ENCODE peak calls at places on chromosomes 11 and 22, in ten cellular contexts. L is activated T-cell treated with anti-CD3 and anti-CD28 coated beads for 24 hours; E is GM04503; V is fibroblast of lung; C is activated naive CD4-positive, alpha-beta T cell treated with Interleukin-2 at 50 U/mL for 16 hours; P is dorsolateral prefrontal cortex; T is brain microvascular endothelial cell; H is AG09319; Y is stimulated activated CD4-positive, alpha-beta T cell treated with anti-CD3 and anti-CD28 coated beads, Interleukin-1b, Interleukin-23, amount 100 ng/mL, for 24 hours; B is NCI-H1694. I is an unnamed sample.

GRCh38 chr11:75896843-75897419 is 81.9 kb downstream of the UVRAG start:
- DNase-seq in L (no peak), E (peak), V (peak), C (no peak), P (no peak), T (no peak), H (peak), Y (no peak), B (peak), I (peak)

GRCh38 chr11:18393581-18394299 is 623 bp upstream of the LDHA start:
- DNase-seq in L (no peak), E (no peak), V (no peak), C (peak), P (no peak), T (no peak), H (no peak), Y (peak), B (no peak), I (no peak)

GRCh38 chr11:79637219-79637618 is 196.4 kb upstream of the TENM4 start:
- DNase-seq in L (no peak), E (no peak), V (no peak), C (no peak), P (no peak), T (no peak), H (no peak), Y (no peak), B (no peak), I (no peak)

GRCh38 chr11:117181586-117182550 is 3.3 kb downstream of the SIDT2 start:
- DNase-seq in L (no peak), E (no peak), V (no peak), C (no peak), P (peak), T (no peak), H (no peak), Y (no peak), B (no peak), I (no peak)

GRCh38 chr11:45322111-45322705 is 36.1 kb upstream of the SYT13 start:
- DNase-seq in L (no peak), E (no peak), V (no peak), C (no peak), P (no peak), T (no peak), H (no peak), Y (no peak), B (no peak), I (no peak)

GRCh38 chr11:61793084-61793828 is 545 bp downstream of the FEN1 start:
- DNase-seq in L (no peak), E (no peak), V (no peak), C (no peak), P (no peak), T (no peak), H (no peak), Y (no peak), B (no peak), I (no peak)

GRCh38 chr22:31080848-31081649 is at the start of gene SMTN:
- DNase-seq in L (peak), E (no peak), V (peak), C (peak), P (peak), T (peak), H (peak), Y (peak), B (peak), I (peak)

GRCh38 chr11:22341582-22341919 is 3.4 kb downstream of the SLC17A6 start:
- DNase-seq in L (no peak), E (no peak), V (no peak), C (no peak), P (no peak), T (no peak), H (no peak), Y (no peak), B (no peak), I (no peak)

GRCh38 chr11:113274708-113275582 is 39.4 kb upstream of the TTC12 start:
- DNase-seq in L (no peak), E (no peak), V (no peak), C (no peak), P (no peak), T (no peak), H (no peak), Y (no peak), B (no peak), I (peak)

GRCh38 chr11:120013325-120014250 is 124.3 kb downstream of the TRIM29 start:
- DNase-seq in L (no peak), E (no peak), V (peak), C (no peak), P (peak), T (no peak), H (no peak), Y (no peak), B (peak), I (peak)

GRCh38 chr11:125275905-125276634 is 111.5 kb downstream of the PKNOX2 start:
- DNase-seq in L (no peak), E (peak), V (peak), C (no peak), P (no peak), T (no peak), H (no peak), Y (no peak), B (no peak), I (peak)

GRCh38 chr11:33133761-33134160 is 27.5 kb downstream of the CSTF3 start:
- DNase-seq in L (no peak), E (no peak), V (no peak), C (no peak), P (no peak), T (no peak), H (no peak), Y (no peak), B (no peak), I (no peak)

GRCh38 chr22:19723990-19724827 is 870 bp downstream of the GP1BB start:
- DNase-seq in L (peak), E (no peak), V (no peak), C (peak), P (no peak), T (no peak), H (no peak), Y (peak), B (no peak), I (peak)

GRCh38 chr11:1008001-1008400 is 28.5 kb downstream of the MUC6 start:
- DNase-seq in L (no peak), E (no peak), V (no peak), C (no peak), P (no peak), T (no peak), H (no peak), Y (no peak), B (peak), I (no peak)